ENCODE peak calls at places on chromosomes 5 and 9, in nine cellular contexts. R, M, Q, K, B, F, O, E and D are unnamed samples.
A peak's percentile ranks its signal among the peaks of the same experiment; 100 is the strongest.

GRCh38 chr9:117412841-117413240 is 2.0 kb downstream of the ASTN2 start:
- DNase-seq in E (no peak), M (no peak), B (peak; percentile 16), Q (no peak), R (no peak), K (peak; percentile 60), O (no peak), F (no peak), D (peak; percentile 14)

GRCh38 chr5:131163315-131164119 is 1.5 kb downstream of the HINT1 start:
- DNase-seq in B (no peak), F (no peak), R (no peak), E (peak; percentile 67), M (peak; percentile 51), O (no peak), K (no peak), Q (no peak), D (no peak)

GRCh38 chr9:100515578-100516494 is 42.9 kb downstream of the TMEFF1 start:
- DNase-seq in E (no peak), B (no peak), M (peak; percentile 5), K (no peak), R (no peak), O (no peak), F (no peak), Q (no peak), D (no peak)

GRCh38 chr5:93964421-93964820 is 223.0 kb upstream of the POU5F2 start:
- DNase-seq in B (no peak), F (no peak), R (no peak), E (no peak), K (no peak), M (no peak), Q (no peak), O (no peak), D (no peak)

GRCh38 chr9:97564291-97565175 is 63.1 kb downstream of the TMOD1 start:
- DNase-seq in O (peak; percentile 37), B (no peak), K (peak; percentile 39), Q (no peak), R (no peak), F (no peak), M (peak; percentile 71), E (no peak), D (no peak)

GRCh38 chr9:136091582-136092352 is 3.3 kb downstream of the NACC2 start:
- DNase-seq in Q (peak; percentile 11), R (no peak), F (no peak), E (no peak), O (no peak), B (no peak), M (no peak), K (no peak), D (no peak)

GRCh38 chr9:118362123-118362522 is 657.9 kb downstream of the TLR4 start:
- DNase-seq in Q (no peak), O (no peak), M (peak; percentile 42), R (no peak), K (no peak), E (no peak), B (no peak), F (no peak), D (no peak)

GRCh38 chr5:77777281-77777892 is 1.2 kb upstream of the TBCA start:
- DNase-seq in B (no peak), R (no peak), E (no peak), O (no peak), K (no peak), F (no peak), Q (no peak), M (peak; percentile 36), D (no peak)

GRCh38 chr9:98709968-98710965 is 1.5 kb upstream of the GABBR2 start:
- DNase-seq in M (peak; percentile 68), R (no peak), F (no peak), Q (no peak), K (peak; percentile 81), B (no peak), E (peak; percentile 35), O (no peak), D (no peak)

GRCh38 chr5:56259002-56259511 is 25.9 kb upstream of the ANKRD55 start:
- DNase-seq in E (no peak), B (no peak), K (no peak), R (no peak), O (no peak), Q (no peak), M (peak; percentile 97), F (no peak), D (no peak)

GRCh38 chr9:35791321-35791921 is at the start of gene NPR2:
- DNase-seq in Q (no peak), B (no peak), M (no peak), F (no peak), R (no peak), K (peak; percentile 79), E (no peak), O (peak; percentile 58), D (no peak)